ENCODE peak calls at places on chromosomes 3 and 15, in four cellular contexts. M, P, D and W are unnamed samples.

GRCh38 chr3:73399106-73399505 is 225.6 kb downstream of the PDZRN3 start:
- DNase-seq in P (no peak), D (no peak), M (peak), W (no peak)

GRCh38 chr3:124826703-124827102 is 60.5 kb downstream of the ITGB5 start:
- DNase-seq in M (peak), D (no peak), P (no peak), W (peak)

GRCh38 chr3:65787827-65788226 is 250.9 kb downstream of the MAGI1 start:
- DNase-seq in P (no peak), M (no peak), D (no peak), W (no peak)

GRCh38 chr15:38560456-38560926 is 4.1 kb downstream of the RASGRP1 start:
- DNase-seq in P (no peak), M (no peak), D (no peak), W (no peak)

GRCh38 chr3:152899306-152899705 is 64.4 kb downstream of the P2RY1 start:
- DNase-seq in D (no peak), M (no peak), P (no peak), W (no peak)

GRCh38 chr3:177523991-177524438 is 326.7 kb upstream of the TBL1XR1 start:
- DNase-seq in M (peak), D (no peak), P (no peak), W (peak)

GRCh38 chr15:54808321-54808720 is 388.4 kb downstream of the RSL24D1 start:
- DNase-seq in D (no peak), P (no peak), M (no peak), W (no peak)

GRCh38 chr15:52421029-52421428 is 107.7 kb downstream of the MYO5A start:
- DNase-seq in M (no peak), D (no peak), P (no peak), W (no peak)

GRCh38 chr3:169662215-169663070 is 1.1 kb downstream of the MECOM start:
- DNase-seq in D (peak), M (peak), P (peak), W (peak)

GRCh38 chr3:124594581-124594980 is 135.7 kb upstream of the UMPS start:
- DNase-seq in P (no peak), M (no peak), D (no peak), W (no peak)

GRCh38 chr3:4852780-4853748 is 126.2 kb upstream of the BHLHE40 start:
- DNase-seq in P (no peak), D (no peak), M (peak), W (peak)

GRCh38 chr3:13600950-13601691 is 52.2 kb downstream of the FBLN2 start:
- DNase-seq in D (no peak), P (no peak), M (peak), W (peak)

GRCh38 chr3:183099026-183099837 is at the start of gene MCCC1:
- DNase-seq in M (peak), P (peak), D (peak), W (peak)

GRCh38 chr15:40115670-40116093 is 7.0 kb upstream of the BMF start:
- DNase-seq in D (peak), P (peak), M (peak), W (no peak)

GRCh38 chr15:84142888-84143337 is 92.7 kb upstream of the GOLGA6L4 start:
- DNase-seq in M (peak), D (peak), P (peak), W (peak)

GRCh38 chr3:49471856-49472495 is 1.9 kb downstream of the DAG1 start:
- DNase-seq in P (no peak), M (no peak), D (no peak), W (no peak)
- H3K4me3 ChIP-seq in P (no peak), M (peak), D (no peak), W (no peak)

DNA sequence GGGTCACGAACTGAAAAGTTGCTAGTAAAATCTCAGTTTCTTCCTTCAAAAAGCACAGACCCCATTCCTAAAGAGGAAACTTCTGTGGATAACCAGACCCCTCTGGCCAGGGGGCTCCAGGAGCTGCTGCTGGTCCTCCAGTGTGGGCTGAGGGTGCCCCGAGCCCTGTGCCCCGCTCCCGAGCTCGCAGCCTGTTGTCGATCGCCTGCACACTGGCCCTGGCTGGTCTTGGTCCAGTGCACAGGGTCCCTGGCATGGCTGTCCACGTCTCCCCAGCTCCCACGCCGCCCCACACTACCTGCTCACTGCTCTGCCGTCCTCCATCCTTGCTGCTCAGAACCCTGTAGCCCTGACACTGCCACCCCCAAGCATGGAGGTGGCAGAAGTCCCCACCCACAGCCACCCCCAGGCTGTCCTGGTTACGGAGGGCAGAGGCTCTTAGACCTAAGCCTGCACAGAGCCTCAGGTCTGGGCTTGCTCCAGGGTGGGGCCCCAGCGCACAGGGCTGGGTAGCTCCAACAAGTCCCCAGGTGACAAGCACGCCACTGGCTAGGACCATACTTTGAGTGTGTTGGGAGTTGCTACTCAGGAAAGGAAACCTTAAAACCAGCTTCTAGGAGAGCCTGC is 87.0 kb downstream of the PLXNA1 start:
- DNase-seq in M (no peak), D (no peak), P (no peak), W (no peak)
- H3K4me3 ChIP-seq in M (no peak), D (no peak), P (no peak), W (no peak)

DNA sequence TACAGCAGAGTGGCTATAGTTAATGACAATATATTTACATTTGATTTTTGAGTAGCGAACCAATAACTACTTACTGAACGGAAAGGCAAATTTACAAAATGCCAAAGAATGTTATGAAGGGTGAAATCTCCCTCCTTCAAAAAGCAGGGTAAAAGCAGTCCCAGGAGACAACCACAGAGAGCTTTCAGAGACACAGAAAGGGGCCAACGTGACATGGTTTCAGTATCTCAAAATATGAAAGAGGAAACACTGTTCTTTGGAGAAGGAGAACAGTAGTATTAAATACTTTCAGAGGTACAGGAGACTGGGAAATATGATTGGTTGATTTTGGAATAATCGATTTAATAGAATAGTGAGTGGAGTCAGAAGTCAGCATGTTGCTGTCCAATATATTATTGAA is 52.3 kb upstream of the ROBO1 start:
- DNase-seq in D (no peak), P (no peak), M (no peak), W (no peak)
- H3K4me3 ChIP-seq in D (no peak), P (no peak), M (no peak), W (no peak)

GRCh38 chr3:119672791-119673190 is 4.4 kb downstream of the COX17 start:
- DNase-seq in P (no peak), D (no peak), M (no peak), W (no peak)
- H3K4me3 ChIP-seq in P (no peak), D (no peak), M (no peak), W (no peak)

GRCh38 chr15:88703533-88703932 is 64.7 kb downstream of the ISG20 start:
- DNase-seq in M (no peak), D (no peak), P (no peak), W (no peak)

GRCh38 chr15:88707766-88708165 is 69.0 kb downstream of the ISG20 start:
- DNase-seq in M (peak), P (no peak), D (no peak), W (peak)

GRCh38 chr15:88704791-88705768 is 66.3 kb downstream of the ISG20 start:
- DNase-seq in M (peak), P (no peak), D (peak), W (peak)

GRCh38 chr15:88708256-88709054 is 69.6 kb downstream of the ISG20 start:
- DNase-seq in P (no peak), D (no peak), M (peak), W (no peak)

GRCh38 chr15:88705769-88706165 is 67.0 kb downstream of the ISG20 start:
- DNase-seq in D (no peak), M (no peak), P (no peak), W (no peak)
- H3K4me3 ChIP-seq in D (peak), M (no peak), P (no peak), W (peak)

GRCh38 chr3:9809239-9809614 is 835 bp upstream of the TTLL3 start:
- DNase-seq in P (no peak), D (no peak), M (no peak), W (no peak)
- H3K4me3 ChIP-seq in P (no peak), D (peak), M (peak), W (peak)

DNA sequence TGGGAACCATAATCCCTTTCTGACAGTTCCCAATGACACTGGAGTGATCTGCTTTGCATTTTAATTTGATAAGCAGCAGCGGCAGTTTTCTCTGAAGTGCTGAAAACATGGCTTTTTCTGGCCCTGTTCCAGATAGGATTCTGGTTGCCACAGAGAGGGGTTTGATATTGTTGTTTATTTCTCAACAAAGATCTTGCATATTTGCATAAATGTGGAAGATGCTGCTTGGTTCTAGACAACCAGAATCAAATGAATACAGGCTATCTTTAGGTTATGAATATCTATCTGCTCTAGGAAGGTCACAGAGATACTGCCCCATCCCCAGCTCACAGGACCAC is 137.1 kb downstream of the ZNF609 start:
- DNase-seq in D (no peak), P (no peak), M (no peak), W (no peak)
- H3K4me3 ChIP-seq in D (no peak), P (no peak), M (no peak), W (no peak)